ENCODE peak calls at places on chromosomes 16 and 17, in six cellular contexts. G, F, N, Y, Z and A are unnamed samples.

GRCh38 chr16:80971814-80972213 is 34.9 kb downstream of the CMC2 start:
- DNase-seq in G (no peak), F (no peak), N (no peak), Y (no peak), Z (no peak), A (no peak)

GRCh38 chr16:73196670-73197069 is 148.7 kb upstream of the ZFHX3 start:
- DNase-seq in G (peak), F (peak), N (no peak), Y (peak), Z (peak), A (peak)

GRCh38 chr16:23424292-23424958 is 28.6 kb downstream of the COG7 start:
- DNase-seq in G (peak), F (no peak), N (no peak), Y (no peak), Z (no peak), A (peak)

GRCh38 chr16:57735755-57736418 is at the start of gene KATNB1:
- DNase-seq in G (no peak), F (no peak), N (no peak), Y (no peak), Z (no peak), A (no peak)

GRCh38 chr17:39740357-39741111 is 2.8 kb downstream of the GRB7 start:
- DNase-seq in G (peak), F (no peak), N (no peak), Y (peak), Z (no peak), A (peak)

GRCh38 chr16:22161999-22162657 is at the start of gene SDR42E2:
- DNase-seq in G (no peak), F (peak), N (no peak), Y (no peak), Z (no peak), A (no peak)

GRCh38 chr17:50686494-50687199 is 21.1 kb downstream of the ANKRD40 start:
- DNase-seq in G (peak), F (no peak), N (no peak), Y (peak), Z (no peak), A (peak)

GRCh38 chr16:30659507-30660423 is 1.5 kb downstream of the FBRS start:
- DNase-seq in G (peak), F (peak), N (no peak), Y (peak), Z (no peak), A (peak)

GRCh38 chr16:28975158-28975603 is 603 bp downstream of the SPNS1 start:
- DNase-seq in G (no peak), F (no peak), N (no peak), Y (peak), Z (no peak), A (no peak)

GRCh38 chr17:60525624-60526514 is at the start of gene APPBP2:
- DNase-seq in G (peak), F (peak), N (peak), Y (peak), Z (peak), A (peak)

GRCh38 chr17:61406871-61407210 is 7.2 kb downstream of the TBX2 start:
- DNase-seq in G (no peak), F (no peak), N (no peak), Y (no peak), Z (no peak), A (no peak)

GRCh38 chr16:29154676-29155121 is 169.8 kb downstream of the LAT start:
- DNase-seq in G (no peak), F (no peak), N (no peak), Y (no peak), Z (no peak), A (peak)

GRCh38 chr17:64781394-64781793 is 119.3 kb upstream of the SMURF2 start:
- DNase-seq in G (peak), F (no peak), N (no peak), Y (peak), Z (peak), A (peak)

GRCh38 chr17:72173475-72174116 is 52.8 kb downstream of the SOX9 start:
- DNase-seq in G (no peak), F (no peak), N (no peak), Y (peak), Z (no peak), A (no peak)

GRCh38 chr17:13996758-13997157 is 72.5 kb upstream of the COX10 start:
- DNase-seq in G (no peak), F (no peak), N (no peak), Y (no peak), Z (no peak), A (no peak)

GRCh38 chr17:28744802-28745051 is 916 bp downstream of the TRAF4 start:
- DNase-seq in G (no peak), F (no peak), N (no peak), Y (no peak), Z (no peak), A (no peak)

GRCh38 chr17:52158450-52159042 is at the start of gene CA10:
- DNase-seq in G (no peak), F (no peak), N (no peak), Y (no peak), Z (no peak), A (no peak)

GRCh38 chr16:1527836-1528811 is 5.3 kb upstream of the TMEM204 start:
- DNase-seq in G (no peak), F (no peak), N (no peak), Y (no peak), Z (no peak), A (peak)

GRCh38 chr17:60158751-60159478 is 9.1 kb downstream of the CA4 start:
- DNase-seq in G (no peak), F (no peak), N (no peak), Y (no peak), Z (no peak), A (peak)